ENCODE peak calls at places on chromosomes 4 and X, in five cellular contexts. D is GM23248, P is lower lobe of right lung, G is pancreas, E is A549. S is an unnamed sample.

GRCh38 chr4:174084542-174084941 is 198.9 kb downstream of the FBXO8 start:
- DNase-seq in E (no peak), G (no peak), D (no peak), P (no peak), S (no peak)

GRCh38 chr4:77184018-77184417 is 27.0 kb downstream of the CCNG2 start:
- DNase-seq in G (no peak), D (peak), P (no peak), E (no peak), S (no peak)

GRCh38 chr4:96356591-96357360 is 516.9 kb downstream of the PDHA2 start:
- DNase-seq in D (no peak), E (no peak), P (no peak), G (no peak), S (no peak)

GRCh38 chrX:47637546-47638195 is 7.9 kb upstream of the CFP start:
- DNase-seq in P (peak), E (no peak), D (no peak), G (no peak), S (peak)

GRCh38 chrX:48703642-48704481 is 7.3 kb downstream of the SUV39H1 start:
- DNase-seq in G (no peak), D (peak), P (no peak), E (peak), S (peak)

GRCh38 chr4:145481942-145482208 is 222 bp downstream of the SMAD1 start:
- DNase-seq in G (no peak), D (no peak), E (no peak), P (no peak), S (no peak)

GRCh38 chrX:131288738-131289511 is at the start of gene IGSF1:
- DNase-seq in E (no peak), G (peak), D (peak), P (no peak), S (no peak)

GRCh38 chr4:81031389-81032173 is 1.1 kb downstream of the BMP3 start:
- DNase-seq in E (no peak), D (no peak), P (peak), G (no peak), S (peak)

GRCh38 chrX:16005899-16006298 is 117.5 kb upstream of the GRPR start:
- DNase-seq in G (no peak), P (no peak), D (peak), E (no peak), S (no peak)

GRCh38 chr4:88630756-88631155 is 38.5 kb downstream of the HERC3 start:
- DNase-seq in P (no peak), E (peak), G (no peak), D (peak), S (no peak)

GRCh38 chr4:3223986-3224748 is 24.8 kb upstream of the MSANTD1 start:
- DNase-seq in E (no peak), G (no peak), P (peak), D (no peak), S (no peak)

DNA sequence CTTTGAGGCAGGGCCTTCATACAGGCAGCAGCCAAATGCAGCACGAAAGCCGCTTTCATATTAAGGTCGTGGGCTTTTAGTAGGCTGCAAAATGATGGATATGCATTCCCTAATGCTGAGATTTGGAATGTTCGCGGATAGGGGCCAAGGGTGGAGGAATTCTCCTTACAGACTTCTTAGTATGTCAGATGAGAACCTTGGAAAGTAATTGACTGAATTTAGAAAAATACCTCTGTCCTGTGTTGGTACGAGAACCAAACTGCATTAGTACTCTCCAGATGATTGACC is 1.1 kb downstream of the SEC24B start:
- DNase-seq in P (no peak), E (no peak), D (peak), G (no peak), S (no peak)
- H3K27ac ChIP-seq in P (peak), E (peak), D (peak), G (peak), S (peak)

GRCh38 chr4:184752496-184753275 is 18.8 kb upstream of the CENPU start:
- DNase-seq in D (no peak), E (no peak), P (no peak), G (no peak), S (no peak)

GRCh38 chr4:184757810-184758209 is 23.9 kb upstream of the CENPU start:
- DNase-seq in P (no peak), G (no peak), D (no peak), E (no peak), S (no peak)

GRCh38 chr4:184756399-184756798 is 22.5 kb upstream of the CENPU start:
- DNase-seq in E (no peak), P (no peak), D (peak), G (no peak), S (no peak)

GRCh38 chr4:184751585-184751956 is 17.7 kb upstream of the CENPU start:
- DNase-seq in P (no peak), D (no peak), E (no peak), G (no peak), S (no peak)

GRCh38 chr4:184755278-184755677 is 21.4 kb upstream of the CENPU start:
- DNase-seq in P (no peak), G (no peak), E (no peak), D (peak), S (no peak)
- H3K27ac ChIP-seq in P (no peak), G (no peak), E (no peak), D (no peak), S (no peak)

GRCh38 chr4:139552506-139552905 is 3.5 kb downstream of the SETD7 start:
- DNase-seq in D (peak), G (no peak), P (no peak), E (no peak), S (no peak)
- H3K27ac ChIP-seq in D (peak), G (no peak), P (no peak), E (peak), S (no peak)

GRCh38 chr4:139311909-139312308 is 9.6 kb upstream of the NDUFC1 start:
- DNase-seq in E (no peak), G (no peak), P (no peak), D (no peak), S (no peak)

GRCh38 chr4:139315221-139315675 is 13.0 kb upstream of the NDUFC1 start:
- DNase-seq in D (no peak), P (no peak), G (no peak), E (no peak), S (no peak)

GRCh38 chr4:139314047-139314800 is 11.9 kb upstream of the NDUFC1 start:
- DNase-seq in P (no peak), E (no peak), D (no peak), G (no peak), S (no peak)

GRCh38 chr4:139316733-139317132 is 14.5 kb upstream of the NDUFC1 start:
- DNase-seq in G (no peak), E (no peak), P (no peak), D (no peak), S (no peak)

GRCh38 chr4:139312552-139313332 is 10.5 kb upstream of the NDUFC1 start:
- DNase-seq in G (no peak), D (no peak), P (no peak), E (no peak), S (no peak)
- H3K27ac ChIP-seq in G (no peak), D (no peak), P (no peak), E (no peak), S (no peak)

DNA sequence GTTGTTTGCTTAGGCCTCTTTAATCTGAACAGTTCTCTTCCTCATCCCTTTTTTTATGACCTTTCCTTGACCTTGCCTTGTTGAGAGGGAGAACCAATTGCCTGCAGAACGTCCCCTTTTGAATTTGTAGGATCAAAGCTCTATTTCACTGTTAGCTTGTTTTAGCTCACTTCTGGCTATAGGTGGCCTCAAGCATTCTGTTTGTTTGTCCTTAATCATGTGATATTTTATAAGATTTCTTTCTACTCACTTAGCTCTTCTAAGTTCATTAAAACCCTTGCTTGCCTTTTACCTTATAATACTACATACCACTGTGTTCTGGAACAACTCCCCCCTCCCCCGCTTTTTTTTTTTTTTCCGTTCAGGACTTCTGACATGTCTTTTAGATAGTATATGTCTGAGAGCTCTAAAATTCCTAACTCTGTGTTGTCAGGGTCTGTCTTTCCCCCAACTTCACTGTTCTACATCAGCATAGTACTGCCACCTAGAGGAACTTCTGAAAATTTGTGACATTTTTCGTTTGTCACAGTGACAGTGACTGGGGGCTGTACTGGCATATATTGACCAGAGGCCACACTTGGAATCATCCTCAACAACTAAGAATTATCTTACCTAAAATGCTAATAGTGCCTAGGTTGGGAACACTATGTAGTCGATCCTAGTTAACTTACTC is 128.5 kb downstream of the LARP7 start:
- DNase-seq in E (no peak), P (no peak), D (peak), G (no peak), S (no peak)
- H3K27ac ChIP-seq in E (no peak), P (no peak), D (no peak), G (no peak), S (no peak)